ENCODE peak calls at places on chromosomes 5 and 9, in eight cellular contexts. O, X, K, D, J, N, U and P are unnamed samples.

GRCh38 chr9:102986425-102986824 is 8.7 kb upstream of the CYLC2 start:
- DNase-seq in O (no peak), X (no peak), K (no peak), D (no peak), J (no peak), N (no peak), U (no peak), P (no peak)

GRCh38 chr5:111478266-111478665 is 34.1 kb downstream of the STARD4 start:
- DNase-seq in O (no peak), X (no peak), K (no peak), D (no peak), J (no peak), N (no peak), U (no peak), P (no peak)

GRCh38 chr9:96818535-96818934 is 35.8 kb downstream of the ZNF782 start:
- DNase-seq in O (no peak), X (no peak), K (no peak), D (no peak), J (no peak), N (no peak), U (peak), P (peak)

GRCh38 chr9:70883056-70883455 is 238.4 kb downstream of the TRPM3 start:
- DNase-seq in O (no peak), X (no peak), K (no peak), D (no peak), J (no peak), N (no peak), U (peak), P (no peak)

GRCh38 chr9:2427016-2427891 is 194.3 kb upstream of the VLDLR start:
- DNase-seq in O (no peak), X (peak), K (no peak), D (no peak), J (no peak), N (no peak), U (peak), P (no peak)

GRCh38 chr5:78293856-78294249 is 645 bp downstream of the AP3B1 start:
- DNase-seq in O (no peak), X (no peak), K (peak), D (no peak), J (no peak), N (no peak), U (peak), P (peak)

GRCh38 chr9:86945868-86946711 is 1.2 kb downstream of the GAS1 start:
- DNase-seq in O (peak), X (peak), K (peak), D (peak), J (peak), N (peak), U (peak), P (peak)

GRCh38 chr5:132467292-132467984 is 23.1 kb downstream of the IRF1 start:
- DNase-seq in O (peak), X (no peak), K (no peak), D (no peak), J (peak), N (no peak), U (no peak), P (no peak)

GRCh38 chr5:72064801-72065570 is 42.3 kb upstream of the MAP1B start:
- DNase-seq in O (no peak), X (peak), K (no peak), D (no peak), J (no peak), N (no peak), U (no peak), P (no peak)

GRCh38 chr5:132746592-132747063 is 598 bp upstream of the CCNI2 start:
- DNase-seq in O (no peak), X (no peak), K (no peak), D (peak), J (no peak), N (no peak), U (no peak), P (no peak)

GRCh38 chr5:56476487-56476856 is 243.3 kb upstream of the ANKRD55 start:
- DNase-seq in O (no peak), X (no peak), K (no peak), D (no peak), J (no peak), N (no peak), U (no peak), P (peak)

GRCh38 chr5:42566658-42567313 is 143.5 kb downstream of the GHR start:
- DNase-seq in O (no peak), X (no peak), K (no peak), D (no peak), J (no peak), N (no peak), U (no peak), P (no peak)

GRCh38 chr5:87277279-87277835 is 9.7 kb downstream of the RASA1 start:
- DNase-seq in O (peak), X (no peak), K (no peak), D (no peak), J (no peak), N (no peak), U (no peak), P (no peak)

GRCh38 chr9:116572095-116572748 is 114.9 kb upstream of the TRIM32 start:
- DNase-seq in O (peak), X (peak), K (peak), D (no peak), J (no peak), N (no peak), U (peak), P (peak)

GRCh38 chr5:53426878-53427277 is 53.6 kb upstream of the FST start:
- DNase-seq in O (no peak), X (no peak), K (no peak), D (no peak), J (no peak), N (no peak), U (no peak), P (no peak)